ENCODE peak calls at places on chromosomes 13 and 19, in nine cellular contexts. One of them, this sample, is unnamed.

GRCh38 chr19:19860756-19861390 is 4.8 kb upstream of the ZNF253 start:
- DNase-seq in transverse colon: no peak
- DNase-seq in SK-N-SH: peak
- DNase-seq in colonic mucosa: no peak
- DNase-seq in tibial nerve: no peak
- DNase-seq in breast epithelium: no peak
- DNase-seq in GM23338: peak
- DNase-seq in fibroblast of lung: peak
- DNase-seq in RWPE1: no peak
- DNase-seq in this sample: no peak

GRCh38 chr13:85386424-85386823 is 412.8 kb downstream of the SLITRK6 start:
- DNase-seq in transverse colon: no peak
- DNase-seq in breast epithelium: no peak
- DNase-seq in fibroblast of lung: peak
- DNase-seq in tibial nerve: no peak
- DNase-seq in RWPE1: no peak
- DNase-seq in SK-N-SH: peak
- DNase-seq in colonic mucosa: no peak
- DNase-seq in GM23338: no peak
- DNase-seq in this sample: no peak

GRCh38 chr19:12767666-12768065 is 7.7 kb downstream of the HOOK2 start:
- DNase-seq in GM23338: no peak
- DNase-seq in RWPE1: no peak
- DNase-seq in SK-N-SH: no peak
- DNase-seq in tibial nerve: no peak
- DNase-seq in fibroblast of lung: no peak
- DNase-seq in breast epithelium: no peak
- DNase-seq in transverse colon: no peak
- DNase-seq in colonic mucosa: no peak
- DNase-seq in this sample: no peak

GRCh38 chr13:78102121-78102677 is 183.6 kb upstream of the EDNRB start:
- DNase-seq in breast epithelium: no peak
- DNase-seq in colonic mucosa: peak
- DNase-seq in SK-N-SH: no peak
- DNase-seq in fibroblast of lung: peak
- DNase-seq in RWPE1: no peak
- DNase-seq in GM23338: no peak
- DNase-seq in transverse colon: peak
- DNase-seq in tibial nerve: peak
- DNase-seq in this sample: peak

GRCh38 chr19:53977991-53978731 is 13.3 kb upstream of the CACNG6 start:
- DNase-seq in fibroblast of lung: peak
- DNase-seq in RWPE1: peak
- DNase-seq in breast epithelium: no peak
- DNase-seq in transverse colon: no peak
- DNase-seq in colonic mucosa: no peak
- DNase-seq in GM23338: peak
- DNase-seq in SK-N-SH: peak
- DNase-seq in tibial nerve: peak
- DNase-seq in this sample: peak

GRCh38 chr19:1592023-1592754 is 476 bp downstream of the MBD3 start:
- DNase-seq in GM23338: peak
- DNase-seq in tibial nerve: peak
- DNase-seq in fibroblast of lung: peak
- DNase-seq in breast epithelium: peak
- DNase-seq in colonic mucosa: peak
- DNase-seq in RWPE1: peak
- DNase-seq in transverse colon: peak
- DNase-seq in SK-N-SH: peak
- DNase-seq in this sample: peak

GRCh38 chr13:30847697-30848307 is 58.3 kb upstream of the MEDAG start:
- DNase-seq in breast epithelium: no peak
- DNase-seq in RWPE1: no peak
- DNase-seq in fibroblast of lung: peak
- DNase-seq in SK-N-SH: no peak
- DNase-seq in tibial nerve: no peak
- DNase-seq in transverse colon: no peak
- DNase-seq in GM23338: no peak
- DNase-seq in colonic mucosa: no peak
- DNase-seq in this sample: no peak

GRCh38 chr13:49679244-49679643 is 12.0 kb downstream of the EBPL start:
- DNase-seq in breast epithelium: no peak
- DNase-seq in colonic mucosa: no peak
- DNase-seq in transverse colon: no peak
- DNase-seq in GM23338: no peak
- DNase-seq in SK-N-SH: no peak
- DNase-seq in RWPE1: no peak
- DNase-seq in fibroblast of lung: peak
- DNase-seq in tibial nerve: peak
- DNase-seq in this sample: no peak

GRCh38 chr19:11377237-11377636 is 2.8 kb downstream of the SWSAP1 start:
- DNase-seq in GM23338: peak
- DNase-seq in SK-N-SH: no peak
- DNase-seq in RWPE1: peak
- DNase-seq in breast epithelium: no peak
- DNase-seq in tibial nerve: peak
- DNase-seq in fibroblast of lung: peak
- DNase-seq in transverse colon: peak
- DNase-seq in colonic mucosa: no peak
- DNase-seq in this sample: no peak

GRCh38 chr19:34310494-34310981 is 54.5 kb upstream of the GPI start:
- DNase-seq in tibial nerve: no peak
- DNase-seq in SK-N-SH: no peak
- DNase-seq in RWPE1: no peak
- DNase-seq in transverse colon: peak
- DNase-seq in colonic mucosa: peak
- DNase-seq in breast epithelium: peak
- DNase-seq in fibroblast of lung: no peak
- DNase-seq in GM23338: no peak
- DNase-seq in this sample: no peak

GRCh38 chr19:55340144-55340783 is 588 bp downstream of the KMT5C start:
- DNase-seq in colonic mucosa: peak
- DNase-seq in GM23338: no peak
- DNase-seq in SK-N-SH: peak
- DNase-seq in breast epithelium: no peak
- DNase-seq in transverse colon: peak
- DNase-seq in RWPE1: no peak
- DNase-seq in fibroblast of lung: no peak
- DNase-seq in tibial nerve: no peak
- DNase-seq in this sample: peak

DNA sequence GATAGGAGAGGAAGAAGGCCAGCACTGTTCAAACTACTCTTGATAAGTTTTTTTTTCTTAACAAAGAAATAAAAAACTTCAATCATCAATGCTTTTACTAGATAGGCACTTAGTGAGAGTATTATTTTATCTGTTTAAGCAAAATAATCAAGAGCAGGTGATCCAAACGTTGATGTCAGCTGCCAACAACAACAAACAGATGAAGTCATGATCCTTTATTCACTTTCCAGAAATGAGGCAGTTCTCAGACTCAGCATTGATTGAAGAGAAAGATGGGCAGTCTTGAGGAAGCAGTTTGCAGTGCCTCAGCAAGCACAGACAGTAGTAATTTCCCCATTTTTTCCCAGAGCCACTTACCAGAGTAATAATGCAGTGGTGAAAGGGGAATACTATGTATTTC is 38.4 kb upstream of the CSNK1A1L start:
- DNase-seq in colonic mucosa: no peak
- DNase-seq in tibial nerve: no peak
- DNase-seq in GM23338: no peak
- DNase-seq in SK-N-SH: no peak
- DNase-seq in breast epithelium: no peak
- DNase-seq in transverse colon: no peak
- DNase-seq in fibroblast of lung: peak
- DNase-seq in RWPE1: no peak
- DNase-seq in this sample: no peak
- H3K27ac ChIP-seq in colonic mucosa: no peak
- H3K27ac ChIP-seq in tibial nerve: no peak
- H3K27ac ChIP-seq in GM23338: no peak
- H3K27ac ChIP-seq in SK-N-SH: no peak
- H3K27ac ChIP-seq in breast epithelium: no peak
- H3K27ac ChIP-seq in transverse colon: no peak
- H3K27ac ChIP-seq in fibroblast of lung: no peak
- H3K27ac ChIP-seq in RWPE1: no peak
- H3K27ac ChIP-seq in this sample: no peak

GRCh38 chr19:38774181-38774950 is 1.0 kb upstream of the LGALS7 start:
- DNase-seq in RWPE1: no peak
- DNase-seq in SK-N-SH: no peak
- DNase-seq in breast epithelium: no peak
- DNase-seq in tibial nerve: no peak
- DNase-seq in GM23338: no peak
- DNase-seq in transverse colon: no peak
- DNase-seq in colonic mucosa: no peak
- DNase-seq in fibroblast of lung: no peak
- DNase-seq in this sample: peak

GRCh38 chr19:38765214-38765613 is 8.1 kb downstream of the LGALS7 start:
- DNase-seq in SK-N-SH: no peak
- DNase-seq in RWPE1: no peak
- DNase-seq in fibroblast of lung: no peak
- DNase-seq in colonic mucosa: no peak
- DNase-seq in breast epithelium: no peak
- DNase-seq in tibial nerve: no peak
- DNase-seq in transverse colon: no peak
- DNase-seq in GM23338: no peak
- DNase-seq in this sample: no peak

GRCh38 chr19:38766276-38767047 is 6.9 kb downstream of the LGALS7 start:
- DNase-seq in GM23338: no peak
- DNase-seq in SK-N-SH: no peak
- DNase-seq in fibroblast of lung: no peak
- DNase-seq in transverse colon: no peak
- DNase-seq in colonic mucosa: no peak
- DNase-seq in tibial nerve: no peak
- DNase-seq in breast epithelium: no peak
- DNase-seq in RWPE1: no peak
- DNase-seq in this sample: peak

GRCh38 chr19:38773469-38774177 is at the start of gene LGALS7:
- DNase-seq in tibial nerve: no peak
- DNase-seq in transverse colon: no peak
- DNase-seq in GM23338: no peak
- DNase-seq in RWPE1: no peak
- DNase-seq in breast epithelium: no peak
- DNase-seq in colonic mucosa: no peak
- DNase-seq in fibroblast of lung: no peak
- DNase-seq in SK-N-SH: no peak
- DNase-seq in this sample: peak

DNA sequence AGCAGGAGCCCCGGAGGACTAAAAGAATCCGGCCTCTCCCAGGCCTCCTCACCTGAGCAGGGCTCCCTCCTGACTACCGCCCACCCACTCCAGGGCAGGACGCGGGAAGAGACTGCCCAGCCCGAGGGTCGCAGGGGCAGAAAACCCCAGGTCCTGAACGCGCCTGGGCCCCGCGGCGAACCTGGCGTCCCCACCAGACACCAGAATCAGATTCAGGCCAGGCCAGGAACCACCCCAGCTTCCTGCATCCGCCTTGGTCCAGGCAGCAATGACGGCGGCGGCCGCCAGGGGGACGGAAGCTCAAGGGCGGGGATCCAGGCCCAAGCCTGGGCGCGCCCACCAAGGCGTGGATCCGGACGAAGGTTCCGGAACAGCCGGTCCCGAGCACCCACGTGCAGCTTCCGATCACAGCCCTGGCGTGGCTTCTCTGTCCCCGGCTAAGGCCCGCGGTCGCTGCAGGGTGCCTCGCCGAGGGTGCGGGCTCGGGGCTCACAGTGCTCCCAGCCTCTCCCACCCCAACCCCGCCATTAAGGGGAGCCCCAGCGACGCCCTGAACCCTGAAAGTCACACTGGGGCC is 3.6 kb downstream of the LGALS7 start:
- DNase-seq in SK-N-SH: peak
- DNase-seq in RWPE1: peak
- DNase-seq in colonic mucosa: peak
- DNase-seq in transverse colon: peak
- DNase-seq in GM23338: peak
- DNase-seq in fibroblast of lung: peak
- DNase-seq in tibial nerve: peak
- DNase-seq in breast epithelium: peak
- DNase-seq in this sample: peak
- TF ChIP-seq CTCF in SK-N-SH: peak
- TF ChIP-seq CTCF in RWPE1: peak
- TF ChIP-seq CTCF in colonic mucosa: peak
- TF ChIP-seq CTCF in transverse colon: peak
- TF ChIP-seq CTCF in GM23338: peak
- TF ChIP-seq CTCF in fibroblast of lung: peak
- TF ChIP-seq CTCF in tibial nerve: peak
- TF ChIP-seq CTCF in breast epithelium: peak
- TF ChIP-seq CTCF in this sample: peak

GRCh38 chr19:9819590-9819898 is 665 bp upstream of the FBXL12 start:
- DNase-seq in fibroblast of lung: no peak
- DNase-seq in colonic mucosa: no peak
- DNase-seq in transverse colon: no peak
- DNase-seq in tibial nerve: no peak
- DNase-seq in GM23338: no peak
- DNase-seq in breast epithelium: no peak
- DNase-seq in SK-N-SH: no peak
- DNase-seq in RWPE1: no peak
- DNase-seq in this sample: no peak
- H3K27ac ChIP-seq in fibroblast of lung: peak
- H3K27ac ChIP-seq in colonic mucosa: peak
- H3K27ac ChIP-seq in transverse colon: peak
- H3K27ac ChIP-seq in tibial nerve: peak
- H3K27ac ChIP-seq in GM23338: no peak
- H3K27ac ChIP-seq in breast epithelium: peak
- H3K27ac ChIP-seq in SK-N-SH: peak
- H3K27ac ChIP-seq in RWPE1: peak
- H3K27ac ChIP-seq in this sample: peak

DNA sequence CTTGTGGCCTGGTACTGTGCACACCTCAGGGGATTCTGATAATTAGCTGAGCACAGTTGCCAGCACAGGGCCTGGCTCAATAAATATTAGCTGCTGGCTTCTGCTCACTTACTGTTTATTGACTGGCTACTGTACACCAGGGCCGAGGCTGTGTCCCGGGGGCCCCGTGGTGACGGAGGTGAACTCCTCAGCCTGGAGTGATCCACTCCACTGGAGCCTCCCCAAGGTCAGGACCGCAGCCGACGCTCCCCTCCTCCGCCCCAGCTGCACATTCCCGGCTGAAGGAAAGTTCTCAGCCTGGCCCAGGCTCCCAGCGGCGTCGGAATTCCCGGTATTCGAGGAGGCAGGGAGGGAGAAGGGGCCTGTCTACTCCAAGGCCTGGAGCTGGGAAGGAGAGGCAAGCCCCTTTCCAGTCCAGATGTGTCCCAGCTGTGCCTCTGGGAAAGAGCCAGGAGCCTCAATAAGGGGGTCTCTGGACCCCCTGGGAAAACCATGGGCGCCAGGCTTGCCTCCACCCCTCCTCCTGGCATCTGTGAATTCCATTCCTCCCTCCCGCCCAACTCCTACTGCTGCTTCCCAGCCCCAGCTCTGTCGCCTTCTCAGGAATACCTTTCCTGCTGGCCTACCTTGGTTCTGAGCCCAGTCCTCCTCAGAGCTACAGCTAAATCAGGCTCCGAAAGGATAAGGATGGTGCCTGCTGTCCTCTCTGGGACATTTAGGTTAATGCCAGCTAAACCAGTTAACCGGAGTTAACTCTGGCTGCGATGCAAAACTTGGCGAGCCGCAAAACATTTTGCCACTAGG is 7.2 kb downstream of the RPS16 start:
- DNase-seq in tibial nerve: no peak
- DNase-seq in fibroblast of lung: peak
- DNase-seq in breast epithelium: no peak
- DNase-seq in GM23338: peak
- DNase-seq in SK-N-SH: no peak
- DNase-seq in transverse colon: peak
- DNase-seq in RWPE1: no peak
- DNase-seq in colonic mucosa: peak
- DNase-seq in this sample: peak
- TF ChIP-seq CTCF in tibial nerve: no peak
- TF ChIP-seq CTCF in fibroblast of lung: no peak
- TF ChIP-seq CTCF in breast epithelium: no peak
- TF ChIP-seq CTCF in GM23338: no peak
- TF ChIP-seq CTCF in SK-N-SH: no peak
- TF ChIP-seq CTCF in transverse colon: no peak
- TF ChIP-seq CTCF in RWPE1: no peak
- TF ChIP-seq CTCF in colonic mucosa: no peak
- TF ChIP-seq CTCF in this sample: no peak